ENCODE peak calls at places on chromosomes 4 and X, in six cellular contexts. Q, E, R, G, M and L are unnamed samples.

GRCh38 chrX:16526003-16526402 is 124.0 kb upstream of the S100G start:
- DNase-seq in Q (no peak), E (no peak), R (no peak), G (no peak), M (no peak), L (no peak)

GRCh38 chr4:177596035-177596434 is 153.8 kb upstream of the AGA start:
- DNase-seq in Q (peak; percentile 62), E (peak; percentile 2), R (no peak), G (peak; percentile 4), M (no peak), L (peak; percentile 84)

GRCh38 chr4:55989716-55990115 is 41.0 kb downstream of the CEP135 start:
- DNase-seq in Q (no peak), E (no peak), R (no peak), G (peak; percentile 9), M (no peak), L (no peak)

GRCh38 chrX:124507276-124507675 is 160.9 kb downstream of the SH2D1A start:
- DNase-seq in Q (no peak), E (no peak), R (no peak), G (no peak), M (no peak), L (no peak)

GRCh38 chr4:126678608-126679007 is 954.1 kb upstream of the INTU start:
- DNase-seq in Q (no peak), E (no peak), R (no peak), G (no peak), M (no peak), L (no peak)

GRCh38 chrX:73944582-73944947 is 359.4 kb upstream of the ZCCHC13 start:
- DNase-seq in Q (no peak), E (no peak), R (no peak), G (no peak), M (peak; percentile 38), L (no peak)

GRCh38 chrX:7435822-7436221 is 287.9 kb upstream of the PUDP start:
- DNase-seq in Q (no peak), E (no peak), R (no peak), G (no peak), M (no peak), L (peak; percentile 51)

GRCh38 chr4:79682801-79683217 is 274.8 kb upstream of the GK2 start:
- DNase-seq in Q (no peak), E (no peak), R (no peak), G (no peak), M (no peak), L (no peak)

GRCh38 chrX:38798956-38799355 is 2.3 kb upstream of the MID1IP1 start:
- DNase-seq in Q (no peak), E (no peak), R (no peak), G (no peak), M (peak; percentile 22), L (no peak)

GRCh38 chr4:90183254-90183653 is 56.1 kb downstream of the CCSER1 start:
- DNase-seq in Q (no peak), E (no peak), R (no peak), G (no peak), M (no peak), L (no peak)

GRCh38 chr4:2290974-2291704 is 29.2 kb upstream of the MXD4 start:
- DNase-seq in Q (no peak), E (no peak), R (no peak), G (no peak), M (no peak), L (peak; percentile 78)
- TF ChIP-seq MAX in Q (no peak), E (no peak), R (no peak), G (no peak), M (no peak), L (peak; percentile 73)

GRCh38 chrX:22424141-22424915 is 151.6 kb downstream of the CBLL2 start:
- DNase-seq in Q (no peak), E (no peak), R (no peak), G (no peak), M (peak; percentile 41), L (no peak)

GRCh38 chrX:22433292-22434070 is 160.8 kb downstream of the CBLL2 start:
- DNase-seq in Q (no peak), E (no peak), R (no peak), G (no peak), M (no peak), L (no peak)

GRCh38 chrX:22430701-22431100 is 158.0 kb downstream of the CBLL2 start:
- DNase-seq in Q (no peak), E (no peak), R (no peak), G (no peak), M (no peak), L (no peak)

GRCh38 chrX:22424919-22425318 is 152.2 kb downstream of the CBLL2 start:
- DNase-seq in Q (no peak), E (no peak), R (no peak), G (no peak), M (no peak), L (no peak)

GRCh38 chrX:22429704-22430103 is 157.0 kb downstream of the CBLL2 start:
- DNase-seq in Q (no peak), E (no peak), R (no peak), G (no peak), M (no peak), L (no peak)
- TF ChIP-seq MYC in Q (no peak), E (no peak), R (no peak), G (no peak), M (no peak), L (no peak)

GRCh38 chr4:112894480-112894879 is 155.0 kb upstream of the ANK2 start:
- DNase-seq in Q (no peak), E (no peak), R (no peak), G (no peak), M (no peak), L (no peak)

GRCh38 chr4:112897548-112897947 is 151.9 kb upstream of the ANK2 start:
- DNase-seq in Q (no peak), E (peak; percentile 23), R (no peak), G (no peak), M (peak; percentile 6), L (no peak)

GRCh38 chr4:112896326-112896892 is 153.0 kb upstream of the ANK2 start:
- DNase-seq in Q (no peak), E (no peak), R (no peak), G (no peak), M (no peak), L (no peak)

GRCh38 chr4:112895785-112896184 is 153.7 kb upstream of the ANK2 start:
- DNase-seq in Q (no peak), E (no peak), R (peak; percentile 31), G (no peak), M (no peak), L (no peak)

GRCh38 chr4:112894951-112895350 is 154.5 kb upstream of the ANK2 start:
- DNase-seq in Q (no peak), E (no peak), R (no peak), G (no peak), M (no peak), L (no peak)
- TF ChIP-seq MAX in Q (no peak), E (no peak), R (no peak), G (no peak), M (no peak), L (no peak)

GRCh38 chrX:12824944-12825343 is 33.7 kb downstream of the PRPS2 start:
- DNase-seq in Q (no peak), E (no peak), R (no peak), G (no peak), M (no peak), L (no peak)
- TF ChIP-seq MYC in Q (no peak), E (no peak), R (no peak), G (no peak), M (no peak), L (no peak)

GRCh38 chr4:52038109-52038912 is at the start of gene SGCB:
- DNase-seq in Q (peak; percentile 37), E (no peak), R (no peak), G (peak; percentile 39), M (peak; percentile 42), L (peak; percentile 29)
- TF ChIP-seq MAX in Q (no peak), E (no peak), R (no peak), G (no peak), M (no peak), L (no peak)

GRCh38 chrX:129525162-129525561 is 1.9 kb upstream of the SMARCA1 start:
- DNase-seq in Q (no peak), E (peak; percentile 89), R (no peak), G (no peak), M (no peak), L (no peak)
- TF ChIP-seq MYC in Q (no peak), E (no peak), R (no peak), G (no peak), M (no peak), L (no peak)

GRCh38 chrX:137563681-137564651 is 2.0 kb upstream of the ZIC3 start:
- DNase-seq in Q (no peak), E (no peak), R (no peak), G (no peak), M (no peak), L (no peak)

GRCh38 chrX:137566746-137567473 is 983 bp downstream of the ZIC3 start:
- DNase-seq in Q (no peak), E (no peak), R (no peak), G (no peak), M (no peak), L (no peak)

GRCh38 chrX:137565318-137565904 is 516 bp upstream of the ZIC3 start:
- DNase-seq in Q (no peak), E (no peak), R (no peak), G (no peak), M (no peak), L (no peak)

GRCh38 chrX:137567474-137568232 is 1.7 kb downstream of the ZIC3 start:
- DNase-seq in Q (no peak), E (no peak), R (no peak), G (no peak), M (no peak), L (peak; percentile 2)

GRCh38 chrX:137565921-137566745 is at the start of gene ZIC3:
- DNase-seq in Q (no peak), E (no peak), R (no peak), G (no peak), M (peak; percentile 25), L (no peak)
- TF ChIP-seq MAX in Q (no peak), E (no peak), R (no peak), G (no peak), M (no peak), L (no peak)

GRCh38 chr4:63578383-63578782 is 830.9 kb downstream of the TECRL start:
- DNase-seq in Q (no peak), E (no peak), R (no peak), G (no peak), M (no peak), L (no peak)
- TF ChIP-seq MYC in Q (no peak), E (no peak), R (no peak), G (no peak), M (no peak), L (no peak)

DNA sequence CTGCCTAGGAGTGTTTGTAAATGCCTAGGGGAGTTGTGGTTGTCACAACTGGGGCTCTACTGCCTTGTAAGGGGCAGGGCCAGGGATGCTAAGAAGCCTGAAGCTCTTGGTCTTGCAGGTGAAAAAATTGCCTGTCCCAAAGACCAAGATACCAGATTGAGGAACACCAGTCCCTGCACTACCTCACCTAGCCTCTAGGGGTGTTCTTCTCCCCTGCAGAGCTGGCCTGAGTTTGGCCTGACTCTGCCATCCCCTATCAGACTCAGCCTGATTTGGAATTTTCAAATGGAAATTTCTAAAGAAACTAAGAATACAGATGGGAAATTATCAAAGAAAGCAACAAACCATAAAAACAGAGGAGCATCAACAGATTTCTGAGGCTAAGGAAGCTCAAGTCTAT is 90.4 kb downstream of the ZC4H2 start:
- DNase-seq in Q (no peak), E (no peak), R (no peak), G (peak; percentile 9), M (no peak), L (peak; percentile 12)
- TF ChIP-seq MAX in Q (no peak), E (no peak), R (no peak), G (no peak), M (no peak), L (no peak)